ENCODE peak calls at places on chromosomes 2 and 18, in seven cellular contexts. K, B, Z, I, F, M and Q are unnamed samples.

GRCh38 chr18:34224423-34225217 is at the start of gene NOL4:
- DNase-seq in K (no peak), B (peak; percentile 51), Z (no peak), I (peak; percentile 91), F (peak; percentile 99), M (no peak), Q (peak; percentile 95)

GRCh38 chr2:12014088-12014960 is 267.9 kb downstream of the LPIN1 start:
- DNase-seq in K (no peak), B (no peak), Z (no peak), I (no peak), F (no peak), M (peak; percentile 37), Q (peak; percentile 2)

GRCh38 chr18:35580748-35581534 is 599 bp upstream of the GALNT1 start:
- DNase-seq in K (peak; percentile 63), B (peak; percentile 23), Z (peak; percentile 48), I (peak; percentile 66), F (peak; percentile 79), M (no peak), Q (peak; percentile 68)

GRCh38 chr2:219430633-219431615 is 3.7 kb upstream of the SPEG start:
- DNase-seq in K (peak; percentile 74), B (peak; percentile 21), Z (no peak), I (peak; percentile 49), F (peak; percentile 29), M (no peak), Q (peak; percentile 70)

GRCh38 chr2:68935471-68935870 is 17.2 kb downstream of the GKN2 start:
- DNase-seq in K (no peak), B (no peak), Z (no peak), I (no peak), F (no peak), M (no peak), Q (no peak)

GRCh38 chr2:17713291-17713690 is 40.3 kb downstream of the SMC6 start:
- DNase-seq in K (no peak), B (no peak), Z (no peak), I (no peak), F (no peak), M (no peak), Q (no peak)

GRCh38 chr2:178980815-178981214 is 69.1 kb downstream of the CCDC141 start:
- DNase-seq in K (no peak), B (no peak), Z (no peak), I (no peak), F (no peak), M (no peak), Q (no peak)

GRCh38 chr2:64525323-64525625 is 1.1 kb downstream of the AFTPH start:
- DNase-seq in K (no peak), B (peak; percentile 28), Z (no peak), I (no peak), F (peak; percentile 24), M (no peak), Q (peak; percentile 11)

GRCh38 chr18:65018184-65018583 is 732.6 kb upstream of the CDH7 start:
- DNase-seq in K (no peak), B (no peak), Z (no peak), I (no peak), F (no peak), M (no peak), Q (no peak)

GRCh38 chr18:47050468-47050867 is 15.0 kb upstream of the ELOA2 start:
- DNase-seq in K (no peak), B (peak; percentile 40), Z (no peak), I (peak; percentile 45), F (peak; percentile 66), M (no peak), Q (peak; percentile 49)

GRCh38 chr2:168536925-168537466 is 80.9 kb downstream of the CERS6 start:
- DNase-seq in K (no peak), B (no peak), Z (no peak), I (no peak), F (no peak), M (no peak), Q (no peak)

DNA sequence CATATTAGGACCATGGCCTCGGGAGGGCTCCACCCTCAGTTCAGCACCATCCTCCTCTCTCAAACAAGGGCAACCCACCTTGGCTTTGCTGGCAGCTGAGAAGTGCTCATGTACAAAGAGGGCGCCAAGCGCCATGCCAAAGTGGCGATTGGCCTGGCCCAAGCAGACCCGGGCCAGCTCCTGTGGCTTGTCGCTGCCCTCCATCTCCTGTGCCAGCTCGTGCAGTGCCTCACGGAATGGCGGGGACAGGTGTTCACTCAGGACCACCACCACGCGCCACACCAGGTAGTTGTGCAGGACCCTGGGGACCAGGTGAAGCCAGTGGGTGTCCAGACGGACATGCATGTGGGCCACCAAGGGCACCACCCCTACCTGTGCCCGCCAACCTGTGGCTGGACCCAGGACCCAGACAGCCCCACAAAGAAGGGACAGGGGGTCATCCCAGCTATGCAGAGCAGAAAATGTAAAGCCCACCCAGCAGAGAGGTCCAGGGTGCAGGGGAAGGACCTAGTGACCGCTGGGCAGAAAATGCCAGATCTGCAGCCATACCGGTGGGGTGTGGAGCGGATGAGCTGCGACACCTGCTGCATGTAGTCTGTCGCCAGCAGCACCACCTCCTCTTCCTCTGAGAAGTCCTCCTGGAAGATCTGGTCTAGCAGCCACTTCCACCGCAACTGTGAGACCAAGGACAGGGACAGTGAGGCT is 3.6 kb downstream of the ECEL1 start:
- DNase-seq in K (peak; percentile 9), B (no peak), Z (no peak), I (no peak), F (no peak), M (no peak), Q (no peak)
- H3K27me3 ChIP-seq in K (peaks cover 100% of the 10 kb centered on the region), B (peaks cover 29% of the 10 kb centered on the region), Z (no peaks in the 10 kb centered on the region), I (peaks cover 42% of the 10 kb centered on the region), F (peaks cover 57% of the 10 kb centered on the region), M (peaks cover 27% of the 10 kb centered on the region), Q (peaks cover 97% of the 10 kb centered on the region)

GRCh38 chr2:19357383-19358241 is 811 bp downstream of the OSR1 start:
- DNase-seq in K (peak; percentile 25), B (no peak), Z (no peak), I (no peak), F (peak; percentile 64), M (no peak), Q (peak; percentile 52)

GRCh38 chr2:19354417-19355022 is 3.9 kb downstream of the OSR1 start:
- DNase-seq in K (no peak), B (no peak), Z (no peak), I (no peak), F (no peak), M (no peak), Q (no peak)

GRCh38 chr2:19356545-19357382 is 1.7 kb downstream of the OSR1 start:
- DNase-seq in K (no peak), B (no peak), Z (no peak), I (no peak), F (peak; percentile 56), M (no peak), Q (no peak)

GRCh38 chr2:19355416-19355821 is 3.0 kb downstream of the OSR1 start:
- DNase-seq in K (no peak), B (no peak), Z (no peak), I (no peak), F (no peak), M (no peak), Q (no peak)

DNA sequence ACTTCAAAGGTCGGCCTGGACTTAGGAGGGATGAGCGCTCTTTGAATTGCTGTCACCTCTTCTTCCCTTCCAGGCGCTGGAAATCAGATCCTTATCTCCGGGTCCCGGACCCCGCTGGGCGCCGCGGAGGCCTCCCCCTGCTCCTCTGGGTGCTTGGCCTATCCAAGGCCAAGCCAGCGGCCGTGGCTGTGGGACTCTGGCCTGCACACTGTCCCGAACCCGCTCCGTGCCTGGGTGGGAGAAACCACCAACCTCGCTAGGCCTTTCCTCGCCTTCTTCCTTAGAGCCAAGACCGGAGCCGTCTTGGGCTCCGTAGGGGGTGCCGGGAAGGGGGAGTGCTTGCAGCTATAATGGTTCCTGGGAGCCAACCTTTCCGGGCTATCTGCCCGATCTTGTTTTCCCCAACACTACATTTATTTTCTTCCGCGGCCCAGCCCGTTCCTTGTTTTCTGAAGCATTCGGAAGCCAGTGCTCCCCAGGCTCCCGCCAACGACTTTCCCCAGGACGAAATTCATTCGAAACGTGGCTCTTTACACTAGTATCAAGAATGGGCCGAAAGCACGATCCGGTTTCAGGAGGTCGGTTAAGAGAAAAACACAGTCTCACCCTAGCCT is 2.4 kb downstream of the OSR1 start:
- DNase-seq in K (no peak), B (no peak), Z (no peak), I (no peak), F (peak; percentile 54), M (no peak), Q (no peak)
- H3K4me3 ChIP-seq in K (peak overlapping the region; percentile 78), B (no peak overlapping the region), Z (no peak overlapping the region), I (no peak overlapping the region), F (peak overlapping the region; percentile 76), M (peak overlapping the region; percentile 68), Q (peak overlapping the region; percentile 78)

GRCh38 chr18:52950153-52950552 is 610.2 kb downstream of the DCC start:
- DNase-seq in K (no peak), B (no peak), Z (no peak), I (no peak), F (no peak), M (no peak), Q (no peak)
- H3K27me3 ChIP-seq in K (no peaks in the 10 kb centered on the region), B (no peaks in the 10 kb centered on the region), Z (no peaks in the 10 kb centered on the region), I (no peaks in the 10 kb centered on the region), F (no peaks in the 10 kb centered on the region), M (no peaks in the 10 kb centered on the region), Q (no peaks in the 10 kb centered on the region)

DNA sequence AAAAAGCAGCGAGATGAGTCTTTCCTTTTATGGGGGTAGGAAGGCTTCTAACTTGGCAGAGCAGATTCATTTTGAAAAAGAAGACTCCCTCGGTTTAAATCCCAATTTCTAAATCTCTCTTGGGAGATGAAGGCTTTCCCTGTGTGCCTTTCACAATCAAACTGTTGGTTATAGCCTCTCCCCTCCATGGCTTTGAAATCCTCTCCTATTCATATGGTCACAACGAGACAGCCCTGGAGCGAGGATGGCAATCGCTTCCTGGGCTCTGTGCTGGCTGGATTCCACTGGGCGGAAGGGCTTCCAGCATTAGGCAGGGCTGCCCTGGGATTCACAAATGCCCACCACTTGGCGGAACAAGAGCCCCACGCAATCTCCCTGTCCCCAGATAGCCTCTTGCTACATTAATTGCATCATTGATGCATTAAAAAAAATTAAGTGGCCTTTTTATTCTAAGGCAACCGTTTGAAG is 1.6 kb downstream of the CAVIN2 start:
- DNase-seq in K (peak; percentile 66), B (peak; percentile 66), Z (no peak), I (peak; percentile 68), F (peak; percentile 51), M (no peak), Q (no peak)
- H3K4me3 ChIP-seq in K (peak overlapping the region; percentile 79), B (peak overlapping the region; percentile 87), Z (no peak overlapping the region), I (peak overlapping the region; percentile 15), F (no peak overlapping the region), M (no peak overlapping the region), Q (no peak overlapping the region)

GRCh38 chr18:11666176-11666575 is 22.9 kb upstream of the GNAL start:
- DNase-seq in K (no peak), B (no peak), Z (no peak), I (no peak), F (no peak), M (no peak), Q (no peak)
- H3K27me3 ChIP-seq in K (peaks cover 62% of the 10 kb centered on the region), B (peaks cover 10% of the 10 kb centered on the region), Z (no peaks in the 10 kb centered on the region), I (no peaks in the 10 kb centered on the region), F (no peaks in the 10 kb centered on the region), M (no peaks in the 10 kb centered on the region), Q (no peaks in the 10 kb centered on the region)